ENCODE peak calls at places on chromosomes 7 and 10, in eight cellular contexts. K, O, S, M, L, Q, D and Y are unnamed samples.

GRCh38 chr7:27615420-27616185 is 47.1 kb downstream of the HIBADH start:
- DNase-seq in S (no peak), M (no peak), O (no peak), L (no peak), K (no peak), Q (no peak), D (no peak), Y (no peak)

GRCh38 chr7:82194011-82194410 is 249.6 kb downstream of the CACNA2D1 start:
- DNase-seq in D (no peak), K (no peak), S (no peak), O (peak; percentile 31), L (no peak), Q (no peak), M (no peak), Y (no peak)

GRCh38 chr7:95527033-95527775 is 41.5 kb downstream of the ASB4 start:
- DNase-seq in D (no peak), O (peak; percentile 52), L (no peak), S (no peak), K (peak; percentile 69), M (peak; percentile 48), Q (peak; percentile 61), Y (no peak)

GRCh38 chr10:538895-539294 is 150.6 kb downstream of the DIP2C start:
- DNase-seq in Q (no peak), O (no peak), S (no peak), K (no peak), L (no peak), D (no peak), M (no peak), Y (no peak)

GRCh38 chr7:99005776-99006175 is 127.4 kb downstream of the TRRAP start:
- DNase-seq in D (no peak), K (peak; percentile 45), O (no peak), M (no peak), Q (peak; percentile 88), L (peak; percentile 82), S (no peak), Y (no peak)

GRCh38 chr7:117251687-117252086 is 71.2 kb downstream of the WNT2 start:
- DNase-seq in D (no peak), L (no peak), Q (no peak), O (no peak), K (no peak), S (no peak), M (no peak), Y (no peak)

GRCh38 chr7:157493017-157493416 is 156.2 kb downstream of the DNAJB6 start:
- DNase-seq in Q (no peak), D (no peak), K (no peak), S (peak; percentile 13), M (no peak), L (no peak), O (no peak), Y (no peak)

GRCh38 chr7:75951506-75951905 is 36.6 kb downstream of the POR start:
- DNase-seq in K (no peak), O (no peak), Q (peak; percentile 83), D (no peak), S (no peak), M (no peak), L (no peak), Y (no peak)

GRCh38 chr10:110864662-110865140 is 7.0 kb upstream of the PDCD4 start:
- DNase-seq in Q (no peak), S (no peak), M (no peak), D (no peak), O (no peak), L (no peak), K (no peak), Y (no peak)

GRCh38 chr7:27156508-27156898 is at the start of gene HOXA7:
- DNase-seq in L (peak; percentile 89), Q (peak; percentile 74), O (peak; percentile 88), D (no peak), K (peak; percentile 91), M (peak; percentile 75), S (peak; percentile 31), Y (no peak)

GRCh38 chr10:121994429-121994881 is 5.5 kb downstream of the TACC2 start:
- DNase-seq in O (no peak), M (peak; percentile 64), L (no peak), Q (no peak), S (peak; percentile 73), K (no peak), D (no peak), Y (no peak)

GRCh38 chr10:10503772-10504171 is 513.9 kb upstream of the CELF2 start:
- DNase-seq in O (no peak), S (no peak), L (no peak), D (no peak), M (no peak), K (no peak), Q (no peak), Y (no peak)

GRCh38 chr10:22997102-22997501 is 69.2 kb downstream of the ARMC3 start:
- DNase-seq in D (no peak), M (no peak), Q (no peak), K (no peak), S (no peak), L (no peak), O (peak; percentile 7), Y (no peak)

GRCh38 chr10:33376976-33377657 is 42.6 kb upstream of the NRP1 start:
- DNase-seq in M (no peak), L (no peak), K (no peak), D (no peak), Q (no peak), S (no peak), O (peak; percentile 50), Y (no peak)

GRCh38 chr10:70903262-70903921 is 15.0 kb upstream of the PCBD1 start:
- DNase-seq in M (peak; percentile 56), D (no peak), K (peak; percentile 73), Q (peak; percentile 64), L (peak; percentile 48), S (peak; percentile 67), O (peak; percentile 56), Y (peak; percentile 55)

GRCh38 chr10:14009315-14010082 is 321.2 kb downstream of the FRMD4A start:
- DNase-seq in Q (no peak), D (no peak), M (no peak), S (no peak), O (peak; percentile 47), L (peak; percentile 75), K (no peak), Y (no peak)
- TF ChIP-seq POLR2AphosphoS5 in Q (peak; percentile 55), D (no peak), M (no peak), S (no peak), O (peak; percentile 23), L (no peak), K (no peak), Y (peak; percentile 77)

DNA sequence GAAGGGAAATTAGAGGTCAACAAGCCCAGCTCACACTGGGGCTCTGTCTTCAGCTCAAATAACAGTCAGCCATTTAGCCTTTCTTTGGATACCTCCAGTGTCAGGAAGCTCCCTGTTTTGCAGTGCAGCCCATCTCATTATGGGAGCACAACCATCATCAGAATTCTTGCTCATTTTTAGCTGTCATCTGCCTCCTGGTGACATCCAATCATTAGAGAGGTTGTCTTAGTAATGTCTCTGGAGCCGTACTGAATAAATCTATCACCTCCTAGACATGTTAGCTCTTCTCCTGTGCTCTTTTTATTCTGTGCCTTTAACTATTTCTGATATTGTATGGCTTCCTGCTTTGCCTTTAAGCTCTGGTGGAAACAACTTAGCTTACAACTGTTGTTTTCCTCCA is 74.5 kb downstream of the CHRM2 start:
- DNase-seq in O (no peak), M (no peak), L (no peak), Q (no peak), S (no peak), D (no peak), K (no peak), Y (no peak)
- TF ChIP-seq POLR2AphosphoS5 in O (no peak), M (no peak), L (no peak), Q (no peak), S (no peak), D (no peak), K (no peak), Y (no peak)

GRCh38 chr7:151570366-151570915 is 50.7 kb upstream of the RHEB start:
- DNase-seq in S (no peak), L (no peak), O (peak; percentile 61), D (no peak), Q (no peak), M (no peak), K (no peak), Y (no peak)

GRCh38 chr7:151560243-151560642 is 40.5 kb upstream of the RHEB start:
- DNase-seq in S (no peak), M (no peak), Q (no peak), L (no peak), O (no peak), D (peak; percentile 20), K (no peak), Y (no peak)

GRCh38 chr7:151568951-151569652 is 49.4 kb upstream of the RHEB start:
- DNase-seq in K (no peak), O (no peak), D (peak; percentile 70), M (no peak), S (no peak), L (no peak), Q (no peak), Y (no peak)

GRCh38 chr7:151566897-151567320 is 47.2 kb upstream of the RHEB start:
- DNase-seq in D (peak; percentile 89), M (no peak), S (no peak), L (no peak), K (no peak), O (no peak), Q (no peak), Y (no peak)

DNA sequence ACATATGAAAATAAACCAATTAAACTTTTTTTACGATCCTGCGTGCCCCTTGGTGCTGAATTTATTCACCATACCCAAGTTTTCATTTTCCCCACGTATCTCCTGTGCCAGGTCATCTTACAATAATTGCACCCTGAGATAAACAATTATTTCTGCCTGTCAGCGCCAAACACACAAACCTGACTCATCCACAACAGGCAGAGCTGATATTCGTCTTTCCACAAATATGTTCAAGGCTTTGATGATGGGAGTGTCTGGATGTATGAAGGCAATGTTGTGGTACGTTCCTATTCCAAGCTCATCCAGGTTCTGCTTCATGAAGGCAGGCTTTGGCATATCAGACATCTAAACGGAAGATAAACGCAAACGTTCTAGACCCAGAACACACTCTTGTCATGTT is 45.8 kb upstream of the RHEB start:
- DNase-seq in D (peak; percentile 47), M (no peak), Q (no peak), O (no peak), S (no peak), L (no peak), K (no peak), Y (no peak)
- TF ChIP-seq POLR2AphosphoS5 in D (no peak), M (no peak), Q (no peak), O (no peak), S (no peak), L (no peak), K (no peak), Y (no peak)

GRCh38 chr10:44933117-44933450 is 21.9 kb downstream of the TMEM72 start:
- DNase-seq in S (no peak), Q (no peak), L (no peak), O (no peak), D (no peak), M (no peak), K (no peak), Y (no peak)

GRCh38 chr10:44933451-44933850 is 22.3 kb downstream of the TMEM72 start:
- DNase-seq in Q (peak; percentile 58), S (no peak), O (no peak), M (no peak), K (no peak), L (no peak), D (no peak), Y (no peak)

GRCh38 chr10:44931621-44932337 is 20.6 kb downstream of the TMEM72 start:
- DNase-seq in L (no peak), Q (peak; percentile 69), S (no peak), O (no peak), M (no peak), K (no peak), D (no peak), Y (no peak)

GRCh38 chr10:44933922-44934321 is 22.8 kb downstream of the TMEM72 start:
- DNase-seq in L (no peak), K (no peak), S (no peak), O (no peak), M (no peak), Q (peak; percentile 8), D (no peak), Y (no peak)

GRCh38 chr10:44932338-44933116 is 21.4 kb downstream of the TMEM72 start:
- DNase-seq in D (no peak), L (peak; percentile 91), K (peak; percentile 93), M (peak; percentile 93), O (peak; percentile 76), Q (peak; percentile 97), S (peak; percentile 96), Y (peak; percentile 69)
- TF ChIP-seq POLR2AphosphoS5 in D (peak; percentile 32), L (peak; percentile 42), K (no peak), M (no peak), O (no peak), Q (peak; percentile 75), S (no peak), Y (no peak)